ENCODE peak calls at places on chromosomes 12 and 14, in seven cellular contexts. Q is GM06990; L is psoas muscle; W is esophagus squamous epithelium; J is osteoblast; U is A549; M is CD8-positive, alpha-beta T cell. T is an unnamed sample.

GRCh38 chr14:24398298-24398942 is 383 bp upstream of the NYNRIN start:
- DNase-seq in Q (no peak), L (no peak), W (no peak), J (no peak), U (no peak), M (no peak), T (no peak)

GRCh38 chr14:51484491-51484890 is 167.2 kb upstream of the FRMD6 start:
- DNase-seq in Q (no peak), L (no peak), W (no peak), J (no peak), U (no peak), M (no peak), T (no peak)

GRCh38 chr12:47729233-47729632 is 3.9 kb upstream of the ENDOU start:
- DNase-seq in Q (no peak), L (no peak), W (no peak), J (peak; percentile 75), U (no peak), M (no peak), T (no peak)

GRCh38 chr14:36498938-36499337 is 21.1 kb downstream of the NKX2-1 start:
- DNase-seq in Q (no peak), L (no peak), W (no peak), J (no peak), U (no peak), M (no peak), T (no peak)

GRCh38 chr12:54129028-54129903 is 59.5 kb downstream of the SMUG1 start:
- DNase-seq in Q (no peak), L (no peak), W (no peak), J (peak; percentile 53), U (no peak), M (no peak), T (no peak)

GRCh38 chr14:71783786-71784185 is 148.4 kb upstream of the RGS6 start:
- DNase-seq in Q (no peak), L (no peak), W (no peak), J (no peak), U (no peak), M (no peak), T (no peak)

GRCh38 chr12:109685574-109686447 is 27.8 kb upstream of the FAM222A start:
- DNase-seq in Q (no peak), L (no peak), W (no peak), J (no peak), U (no peak), M (no peak), T (no peak)

GRCh38 chr12:7645395-7646177 is 20.1 kb downstream of the APOBEC1 start:
- DNase-seq in Q (no peak), L (no peak), W (no peak), J (no peak), U (peak; percentile 46), M (peak; percentile 29), T (no peak)

GRCh38 chr12:45379261-45379660 is 163.4 kb downstream of the ANO6 start:
- DNase-seq in Q (no peak), L (no peak), W (no peak), J (peak; percentile 23), U (no peak), M (no peak), T (peak; percentile 15)

GRCh38 chr12:41965996-41966395 is 178.7 kb downstream of the GXYLT1 start:
- DNase-seq in Q (no peak), L (no peak), W (no peak), J (no peak), U (no peak), M (no peak), T (no peak)

GRCh38 chr12:26268841-26269553 is 73.6 kb downstream of the SSPN start:
- DNase-seq in Q (no peak), L (no peak), W (no peak), J (no peak), U (no peak), M (no peak), T (no peak)

GRCh38 chr14:76868453-76869170 is 42.4 kb downstream of the LRRC74A start:
- DNase-seq in Q (no peak), L (no peak), W (no peak), J (no peak), U (no peak), M (no peak), T (no peak)

GRCh38 chr14:76867536-76868452 is 41.6 kb downstream of the LRRC74A start:
- DNase-seq in Q (peak; percentile 39), L (no peak), W (no peak), J (no peak), U (no peak), M (peak; percentile 39), T (no peak)

GRCh38 chr14:76872796-76873432 is 46.7 kb downstream of the LRRC74A start:
- DNase-seq in Q (no peak), L (peak; percentile 48), W (no peak), J (peak; percentile 92), U (peak; percentile 69), M (peak; percentile 73), T (no peak)

GRCh38 chr14:76866469-76866868 is 40.3 kb downstream of the LRRC74A start:
- DNase-seq in Q (no peak), L (no peak), W (no peak), J (no peak), U (no peak), M (no peak), T (no peak)

GRCh38 chr14:76870146-76870545 is 43.9 kb downstream of the LRRC74A start:
- DNase-seq in Q (no peak), L (no peak), W (no peak), J (no peak), U (peak; percentile 45), M (no peak), T (no peak)
- TF ChIP-seq CTCF in Q (peak; percentile 39), L (no peak), W (no peak), J (peak; percentile 16), U (peak; percentile 16), M (no peak), T (no peak)

DNA sequence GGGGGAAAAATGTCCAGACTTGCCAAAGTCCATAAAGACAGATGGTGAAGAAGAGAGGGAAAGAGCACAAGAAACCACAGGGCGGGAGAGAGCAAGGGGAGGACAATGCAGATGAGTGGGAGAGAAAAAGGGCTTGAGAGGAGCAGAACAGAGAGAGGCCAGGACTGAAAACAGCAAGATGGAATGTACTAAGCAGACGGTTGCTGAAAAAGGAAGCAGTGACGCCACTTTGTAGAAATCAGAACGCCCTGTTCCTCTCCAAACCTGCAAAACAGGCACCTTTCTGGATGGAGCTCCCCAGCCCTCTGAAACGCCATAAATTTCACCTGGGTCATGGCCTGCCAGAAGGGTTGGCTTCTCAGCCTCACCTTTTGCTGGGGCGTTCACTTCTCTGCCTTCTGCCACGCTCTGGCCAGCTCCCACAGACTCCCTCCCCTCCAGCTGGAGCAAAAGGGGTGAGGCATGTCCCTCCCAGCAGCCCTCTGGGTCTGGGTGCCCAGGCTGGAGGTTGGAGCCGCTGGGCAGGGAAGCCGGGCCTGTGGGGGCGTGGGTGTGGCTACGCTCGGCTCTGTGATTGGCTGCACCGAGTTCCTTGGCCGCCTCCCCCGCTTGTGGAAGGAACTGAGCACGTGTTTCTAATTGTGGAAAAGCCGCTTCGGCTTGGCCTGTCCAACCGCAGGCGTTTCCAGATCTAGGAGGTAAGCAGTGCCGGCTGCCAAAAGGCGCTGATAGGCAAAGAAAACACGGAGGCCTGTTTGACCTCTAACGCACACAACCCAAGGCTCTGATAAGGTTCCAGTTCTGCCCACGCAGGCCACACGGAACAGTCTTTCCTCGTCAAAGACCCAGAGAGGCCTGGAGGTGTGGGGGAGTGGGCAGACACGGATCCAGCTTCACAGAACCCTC is 29.3 kb downstream of the SLC7A8 start:
- DNase-seq in Q (no peak), L (peak; percentile 94), W (peak; percentile 28), J (peak; percentile 85), U (no peak), M (no peak), T (peak; percentile 96)
- H3K4me3 ChIP-seq in Q (no peak overlapping the region), L (peak overlapping the region; percentile 68), W (peak overlapping the region; percentile 43), J (peak overlapping the region; percentile 49), U (no peak overlapping the region), M (no peak overlapping the region), T (peak overlapping the region; percentile 42)

GRCh38 chr12:15838986-15839385 is 43.2 kb upstream of the STRAP start:
- DNase-seq in Q (no peak), L (no peak), W (no peak), J (no peak), U (no peak), M (no peak), T (no peak)
- TF ChIP-seq CTCF in Q (no peak), L (no peak), W (no peak), J (no peak), U (no peak), M (no peak), T (no peak)

GRCh38 chr14:30692669-30693068 is 70.5 kb downstream of the SCFD1 start:
- DNase-seq in Q (no peak), L (no peak), W (no peak), J (no peak), U (no peak), M (no peak), T (no peak)
- H3K4me3 ChIP-seq in Q (no peak overlapping the region), L (no peak overlapping the region), W (no peak overlapping the region), J (no peak overlapping the region), U (no peak overlapping the region), M (no peak overlapping the region), T (no peak overlapping the region)

DNA sequence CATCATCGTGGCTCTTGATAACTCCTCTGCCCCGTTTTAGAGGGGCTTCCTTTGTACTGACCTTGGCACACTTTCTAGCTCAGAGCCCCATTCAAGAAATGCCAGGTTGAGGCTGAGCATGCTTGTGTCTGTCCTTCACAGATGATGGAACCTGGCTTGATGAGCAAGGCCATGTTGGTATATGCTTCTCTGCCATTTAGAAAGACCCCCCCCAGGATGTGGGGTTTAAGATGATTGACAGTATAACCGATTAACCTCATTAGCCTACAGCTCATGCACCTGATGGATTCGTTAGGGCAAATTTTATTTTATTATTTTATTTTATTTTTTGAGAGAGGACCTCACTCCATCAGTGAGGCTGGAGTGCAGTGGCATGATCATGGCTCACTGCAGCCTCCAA is 21.0 kb downstream of the BATF start:
- DNase-seq in Q (no peak), L (no peak), W (no peak), J (no peak), U (no peak), M (no peak), T (no peak)
- TF ChIP-seq CTCF in Q (no peak), L (no peak), W (no peak), J (no peak), U (no peak), M (no peak), T (no peak)

GRCh38 chr14:69617796-69618195 is 6.4 kb downstream of the SUSD6 start:
- DNase-seq in Q (no peak), L (no peak), W (no peak), J (no peak), U (no peak), M (no peak), T (no peak)

GRCh38 chr14:69615471-69616407 is 4.3 kb downstream of the SUSD6 start:
- DNase-seq in Q (peak; percentile 85), L (peak; percentile 35), W (no peak), J (peak; percentile 80), U (no peak), M (peak; percentile 27), T (no peak)

GRCh38 chr14:69614592-69614991 is 3.2 kb downstream of the SUSD6 start:
- DNase-seq in Q (peak; percentile 72), L (no peak), W (peak; percentile 22), J (no peak), U (no peak), M (no peak), T (no peak)

GRCh38 chr14:69619007-69619406 is 7.6 kb downstream of the SUSD6 start:
- DNase-seq in Q (no peak), L (no peak), W (no peak), J (peak; percentile 25), U (no peak), M (no peak), T (no peak)

GRCh38 chr14:69616408-69616773 is 5.0 kb downstream of the SUSD6 start:
- DNase-seq in Q (no peak), L (no peak), W (no peak), J (no peak), U (no peak), M (no peak), T (no peak)
- H3K4me3 ChIP-seq in Q (peak overlapping the region; percentile 50), L (peak overlapping the region; percentile 41), W (peak overlapping the region; percentile 23), J (peak overlapping the region; percentile 45), U (no peak overlapping the region), M (peak overlapping the region; percentile 28), T (no peak overlapping the region)

GRCh38 chr14:77278461-77279230 is 7.6 kb upstream of the NGB start:
- DNase-seq in Q (no peak), L (no peak), W (no peak), J (peak; percentile 73), U (no peak), M (no peak), T (no peak)
- TF ChIP-seq CTCF in Q (no peak), L (no peak), W (no peak), J (no peak), U (no peak), M (no peak), T (no peak)

T was measured in LNCaP clone FGC.